ENCODE peak calls at places on chromosomes 13 and 19, in four cellular contexts. One of them, this sample, is unnamed.

GRCh38 chr13:20492641-20493040 is 33.0 kb downstream of the CRYL1 start:
- DNase-seq in neuronal stem cell: no peak
- DNase-seq in AML-193: peak
- DNase-seq in RWPE1: no peak
- DNase-seq in this sample: peak

GRCh38 chr19:5559804-5560133 is 8.0 kb downstream of the TINCR start:
- DNase-seq in neuronal stem cell: no peak
- DNase-seq in AML-193: no peak
- DNase-seq in RWPE1: no peak
- DNase-seq in this sample: no peak

GRCh38 chr13:114054269-114054668 is 78.2 kb downstream of the RASA3 start:
- DNase-seq in neuronal stem cell: no peak
- DNase-seq in AML-193: no peak
- DNase-seq in RWPE1: peak
- DNase-seq in this sample: no peak

GRCh38 chr19:55482128-55482961 is 2.6 kb upstream of the NAT14 start:
- DNase-seq in neuronal stem cell: no peak
- DNase-seq in AML-193: no peak
- DNase-seq in RWPE1: no peak
- DNase-seq in this sample: no peak

GRCh38 chr13:26710166-26710565 is 50.4 kb downstream of the GPR12 start:
- DNase-seq in neuronal stem cell: no peak
- DNase-seq in AML-193: no peak
- DNase-seq in RWPE1: no peak
- DNase-seq in this sample: peak

GRCh38 chr19:34480971-34481821 is at the start of gene WTIP:
- DNase-seq in neuronal stem cell: peak
- DNase-seq in AML-193: no peak
- DNase-seq in RWPE1: peak
- DNase-seq in this sample: peak

GRCh38 chr13:35979378-35979911 is 151.7 kb downstream of the DCLK1 start:
- DNase-seq in neuronal stem cell: no peak
- DNase-seq in AML-193: no peak
- DNase-seq in RWPE1: peak
- DNase-seq in this sample: peak

GRCh38 chr19:39407644-39408391 is 1.2 kb downstream of the ZFP36 start:
- DNase-seq in neuronal stem cell: no peak
- DNase-seq in AML-193: peak
- DNase-seq in RWPE1: no peak
- DNase-seq in this sample: peak

This sample was measured in myocyte.